ENCODE peak calls at places on chromosomes 11 and 22, in four cellular contexts. Q is heart left ventricle, J is adrenal gland, U is right lobe of liver. Y is an unnamed sample.

GRCh38 chr11:117045956-117046355 is 52.3 kb downstream of the SIK3 start:
- DNase-seq in Q (no peak), J (no peak), U (no peak), Y (no peak)

GRCh38 chr11:18145837-18146236 is 13.5 kb downstream of the MRGPRX3 start:
- DNase-seq in Q (no peak), J (no peak), U (no peak), Y (no peak)

GRCh38 chr11:9896902-9897301 is 233.0 kb downstream of the SWAP70 start:
- DNase-seq in Q (no peak), J (no peak), U (no peak), Y (no peak)

GRCh38 chr11:69295995-69296889 is 2.3 kb downstream of the MYEOV start:
- DNase-seq in Q (peak), J (no peak), U (peak), Y (peak)

GRCh38 chr11:103530257-103530656 is 421.0 kb downstream of the DYNC2H1 start:
- DNase-seq in Q (no peak), J (no peak), U (no peak), Y (no peak)

GRCh38 chr11:134580635-134581025 is 168.6 kb upstream of the B3GAT1 start:
- DNase-seq in Q (no peak), J (no peak), U (no peak), Y (no peak)

GRCh38 chr11:44274404-44274803 is 35.5 kb downstream of the ALX4 start:
- DNase-seq in Q (no peak), J (no peak), U (no peak), Y (no peak)

GRCh38 chr11:47433157-47433556 is 6.9 kb upstream of the PSMC3 start:
- DNase-seq in Q (no peak), J (no peak), U (no peak), Y (no peak)

GRCh38 chr11:73856001-73856663 is 20.5 kb downstream of the COA4 start:
- DNase-seq in Q (no peak), J (no peak), U (no peak), Y (no peak)

GRCh38 chr11:119699227-119699626 is 29.8 kb downstream of the NECTIN1 start:
- DNase-seq in Q (peak), J (no peak), U (peak), Y (no peak)

GRCh38 chr11:75376175-75376574 is 23.1 kb upstream of the RPS3 start:
- DNase-seq in Q (no peak), J (no peak), U (no peak), Y (no peak)

GRCh38 chr11:69644962-69645675 is 4.2 kb downstream of the CCND1 start:
- DNase-seq in Q (no peak), J (no peak), U (peak), Y (no peak)

GRCh38 chr11:70322653-70323052 is 52.2 kb downstream of the PPFIA1 start:
- DNase-seq in Q (no peak), J (no peak), U (no peak), Y (no peak)

GRCh38 chr11:69674267-69674885 is 777 bp downstream of the LTO1 start:
- DNase-seq in Q (no peak), J (peak), U (no peak), Y (no peak)

GRCh38 chr11:19232910-19233503 is 7.7 kb downstream of the E2F8 start:
- DNase-seq in Q (no peak), J (no peak), U (no peak), Y (no peak)

GRCh38 chr11:64687204-64687603 is 35.8 kb downstream of the NRXN2 start:
- DNase-seq in Q (no peak), J (peak), U (no peak), Y (no peak)

GRCh38 chr11:65856689-65857499 is 1.1 kb downstream of the CFL1 start:
- DNase-seq in Q (peak), J (peak), U (peak), Y (peak)

GRCh38 chr22:41589260-41589600 is 410 bp downstream of the PMM1 start:
- DNase-seq in Q (no peak), J (peak), U (no peak), Y (peak)

GRCh38 chr22:29102300-29102699 is 29.5 kb downstream of the KREMEN1 start:
- DNase-seq in Q (no peak), J (no peak), U (no peak), Y (no peak)

GRCh38 chr11:113397821-113398220 is 10.2 kb downstream of the ANKK1 start:
- DNase-seq in Q (no peak), J (no peak), U (no peak), Y (no peak)

GRCh38 chr22:23767673-23768548 is at the start of gene CHCHD10:
- DNase-seq in Q (peak), J (peak), U (peak), Y (peak)

GRCh38 chr22:45599836-45600577 is 71.6 kb upstream of the ATXN10 start:
- DNase-seq in Q (peak), J (no peak), U (no peak), Y (no peak)

GRCh38 chr11:68314886-68315580 is 2.6 kb downstream of the LRP5 start:
- DNase-seq in Q (peak), J (peak), U (peak), Y (no peak)

GRCh38 chr22:32788884-32789624 is 12.5 kb upstream of the TIMP3 start:
- DNase-seq in Q (no peak), J (no peak), U (no peak), Y (no peak)

GRCh38 chr11:100719809-100720221 is 32.7 kb downstream of the ARHGAP42 start:
- DNase-seq in Q (peak), J (peak), U (no peak), Y (peak)

GRCh38 chr11:14248577-14248976 is 110.4 kb downstream of the RRAS2 start:
- DNase-seq in Q (no peak), J (no peak), U (no peak), Y (no peak)

GRCh38 chr11:70005107-70005818 is 72.9 kb upstream of the ANO1 start:
- DNase-seq in Q (no peak), J (no peak), U (no peak), Y (no peak)

GRCh38 chr11:35088676-35089075 is 50.3 kb upstream of the CD44 start:
- DNase-seq in Q (no peak), J (no peak), U (no peak), Y (no peak)

GRCh38 chr11:103800406-103801114 is 235.9 kb upstream of the DDI1 start:
- DNase-seq in Q (peak), J (no peak), U (no peak), Y (no peak)

GRCh38 chr22:50174382-50175190 is 4.1 kb downstream of the PANX2 start:
- DNase-seq in Q (no peak), J (no peak), U (peak), Y (no peak)

GRCh38 chr11:73812234-73812633 is 24.6 kb downstream of the MRPL48 start:
- DNase-seq in Q (no peak), J (no peak), U (no peak), Y (no peak)

GRCh38 chr22:48662476-48663150 is 1165.1 kb downstream of the BRD1 start:
- DNase-seq in Q (no peak), J (no peak), U (no peak), Y (no peak)

GRCh38 chr22:48665286-48666010 is 1162.2 kb downstream of the BRD1 start:
- DNase-seq in Q (no peak), J (no peak), U (no peak), Y (no peak)

GRCh38 chr22:48664586-48664985 is 1163.1 kb downstream of the BRD1 start:
- DNase-seq in Q (no peak), J (no peak), U (no peak), Y (no peak)

GRCh38 chr22:48661984-48662383 is 1165.7 kb downstream of the BRD1 start:
- DNase-seq in Q (no peak), J (no peak), U (no peak), Y (no peak)

GRCh38 chr22:48663297-48663696 is 1164.4 kb downstream of the BRD1 start:
- DNase-seq in Q (no peak), J (no peak), U (no peak), Y (no peak)
- H3K4me3 ChIP-seq in Q (no peak), J (no peak), U (no peak), Y (no peak)

GRCh38 chr11:102287963-102288744 is 29.1 kb upstream of the BIRC3 start:
- DNase-seq in Q (no peak), J (peak), U (no peak), Y (no peak)
- TF ChIP-seq CTCF in Q (peak), J (peak), U (peak), Y (no peak)

GRCh38 chr11:110172666-110173065 is 79.5 kb downstream of the ZC3H12C start:
- DNase-seq in Q (no peak), J (no peak), U (no peak), Y (no peak)
- TF ChIP-seq POLR2A in Q (no peak), J (no peak), U (no peak), Y (no peak)

GRCh38 chr11:46333129-46333947 is 13.9 kb upstream of the DGKZ start:
- DNase-seq in Q (no peak), J (no peak), U (no peak), Y (no peak)
- H3K4me3 ChIP-seq in Q (peak), J (peak), U (peak), Y (no peak)

DNA sequence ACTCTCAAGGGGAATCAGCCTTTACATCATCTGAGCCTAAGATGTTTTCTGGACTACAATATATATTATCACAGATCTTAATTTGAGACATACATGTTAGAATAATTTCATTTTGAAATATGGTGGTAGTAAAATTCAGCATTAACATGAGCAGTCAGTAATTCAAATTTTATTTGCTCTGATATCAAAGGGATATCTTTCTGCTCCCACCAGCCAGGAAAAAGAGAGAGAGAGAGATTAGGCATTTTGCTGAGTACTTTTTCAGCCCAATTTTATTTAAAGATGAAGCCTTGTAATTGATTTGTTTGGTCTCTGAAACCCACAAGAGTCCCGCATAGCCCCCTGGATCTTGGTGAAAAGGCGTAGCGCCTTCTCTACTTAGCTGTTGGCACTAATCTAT is 38.2 kb downstream of the PARVA start:
- DNase-seq in Q (no peak), J (no peak), U (no peak), Y (no peak)
- TF ChIP-seq CTCF in Q (no peak), J (no peak), U (no peak), Y (no peak)